ENCODE peak calls at places on chromosomes 1 and 21, in eight cellular contexts. X is neural progenitor cell, Z is hepatocyte, D is BE2C, J is HL-60, M is ovary, R is Peyer's patch, G is mesenchymal stem cell. L is an unnamed sample.

GRCh38 chr1:8908388-8909151 is 30.1 kb upstream of the ENO1 start:
- DNase-seq in D (no peak), X (peak; percentile 37), R (no peak), M (no peak), J (peak; percentile 45), Z (no peak), G (no peak), L (no peak)

GRCh38 chr1:202247837-202248795 is 54.5 kb downstream of the LGR6 start:
- DNase-seq in Z (no peak), D (no peak), R (peak; percentile 25), J (no peak), M (no peak), X (no peak), G (no peak), L (no peak)

GRCh38 chr1:217561446-217561845 is 69.4 kb downstream of the GPATCH2 start:
- DNase-seq in M (no peak), R (no peak), J (no peak), Z (no peak), D (no peak), G (no peak), X (no peak), L (no peak)

GRCh38 chr21:43659136-43660000 is at the start of the genes HSF2BP and RRP1B:
- DNase-seq in D (peak; percentile 89), X (peak; percentile 95), M (peak; percentile 86), R (peak; percentile 90), J (peak; percentile 71), Z (peak; percentile 94), G (peak; percentile 84), L (peak; percentile 93)

GRCh38 chr21:16194851-16195251 is 465.1 kb downstream of the USP25 start:
- DNase-seq in J (no peak), G (peak; percentile 22), M (no peak), X (peak; percentile 3), Z (no peak), R (no peak), D (no peak), L (peak; percentile 53)

GRCh38 chr21:23960769-23961168 is 1646.5 kb downstream of the MRPL39 start:
- DNase-seq in J (no peak), D (no peak), R (no peak), G (no peak), X (no peak), Z (no peak), M (no peak), L (no peak)

GRCh38 chr1:107821340-107821739 is 143.6 kb downstream of the VAV3 start:
- DNase-seq in G (no peak), D (no peak), Z (no peak), J (no peak), M (no peak), R (no peak), X (no peak), L (no peak)

GRCh38 chr1:87588445-87588844 is 259.8 kb downstream of the LMO4 start:
- DNase-seq in D (no peak), X (no peak), J (no peak), R (no peak), Z (no peak), M (no peak), G (peak; percentile 35), L (no peak)

GRCh38 chr1:26771643-26772321 is 16.0 kb upstream of the PIGV start:
- DNase-seq in Z (peak; percentile 81), D (peak; percentile 15), J (no peak), X (no peak), M (peak; percentile 61), G (peak; percentile 98), R (no peak), L (peak; percentile 86)

GRCh38 chr1:115668579-115668978 is 26.8 kb downstream of the VANGL1 start:
- DNase-seq in X (no peak), Z (no peak), J (peak; percentile 40), M (no peak), R (no peak), D (no peak), G (peak; percentile 42), L (peak; percentile 11)

GRCh38 chr21:45578811-45579381 is 36.7 kb upstream of the SLC19A1 start:
- DNase-seq in D (no peak), J (no peak), G (no peak), M (no peak), R (peak; percentile 42), X (no peak), Z (no peak), L (no peak)

GRCh38 chr1:52613611-52614373 is 11.6 kb downstream of the GPX7 start:
- DNase-seq in D (no peak), X (no peak), R (no peak), G (no peak), J (no peak), M (no peak), Z (no peak), L (peak; percentile 22)

GRCh38 chr1:64171797-64172281 is 31.6 kb upstream of the UBE2U start:
- DNase-seq in D (no peak), J (peak; percentile 87), X (no peak), G (peak; percentile 69), M (no peak), R (no peak), Z (peak; percentile 45), L (peak; percentile 62)

GRCh38 chr1:237701534-237701933 is 189.2 kb downstream of the ZP4 start:
- DNase-seq in M (no peak), G (no peak), X (no peak), R (no peak), Z (no peak), J (no peak), D (no peak), L (no peak)

GRCh38 chr1:33470495-33471012 is 1.9 kb upstream of the ZSCAN20 start:
- DNase-seq in J (peak; percentile 68), X (peak; percentile 91), G (peak; percentile 92), R (peak; percentile 90), M (peak; percentile 79), D (peak; percentile 65), Z (peak; percentile 90), L (peak; percentile 96)

GRCh38 chr1:167707942-167708341 is 13.8 kb upstream of the MPZL1 start:
- DNase-seq in G (no peak), J (no peak), D (no peak), R (no peak), Z (no peak), X (no peak), M (no peak), L (no peak)

GRCh38 chr1:195568389-195568788 is 1039.9 kb downstream of the KCNT2 start:
- DNase-seq in X (no peak), G (peak; percentile 3), Z (no peak), R (no peak), J (no peak), M (no peak), D (no peak), L (peak; percentile 3)

GRCh38 chr1:232472485-232473041 is 157.4 kb downstream of the SIPA1L2 start:
- DNase-seq in R (no peak), X (no peak), G (peak; percentile 75), J (no peak), M (no peak), Z (no peak), D (no peak), L (peak; percentile 78)

GRCh38 chr1:53089478-53090226 is 27.6 kb downstream of the PODN start:
- DNase-seq in R (peak; percentile 85), D (no peak), Z (peak; percentile 82), G (peak; percentile 39), M (no peak), J (no peak), X (no peak), L (peak; percentile 52)

GRCh38 chr1:7405844-7406500 is 365.1 kb upstream of the VAMP3 start:
- DNase-seq in D (no peak), G (no peak), X (no peak), J (no peak), R (peak; percentile 23), M (no peak), Z (no peak), L (no peak)

DNA sequence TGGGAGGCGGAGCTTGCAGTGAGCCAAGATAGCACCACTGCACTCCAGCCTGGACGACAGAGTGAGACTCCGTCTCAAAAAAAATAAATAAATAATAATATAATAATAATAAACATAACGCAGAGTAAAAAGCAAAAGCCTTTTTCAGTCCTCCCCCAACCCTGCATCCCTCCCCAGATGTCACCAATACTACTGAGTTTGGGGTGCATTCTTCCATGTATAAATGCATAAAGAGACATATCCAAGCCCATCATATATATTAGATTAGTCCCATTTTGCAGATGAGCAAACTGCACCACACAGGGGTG is 930 bp upstream of the ADAMTSL4 start:
- DNase-seq in R (no peak), G (no peak), X (no peak), M (no peak), J (no peak), Z (no peak), D (no peak), L (no peak)
- H3K4me3 ChIP-seq in R (peak overlapping the region; percentile 69), G (peak overlapping the region; percentile 79), X (peak overlapping the region; percentile 65), M (peak overlapping the region; percentile 59), J (peak overlapping the region; percentile 50), Z (peak overlapping the region; percentile 82), D (peak overlapping the region; percentile 61), L (peak overlapping the region; percentile 83)

DNA sequence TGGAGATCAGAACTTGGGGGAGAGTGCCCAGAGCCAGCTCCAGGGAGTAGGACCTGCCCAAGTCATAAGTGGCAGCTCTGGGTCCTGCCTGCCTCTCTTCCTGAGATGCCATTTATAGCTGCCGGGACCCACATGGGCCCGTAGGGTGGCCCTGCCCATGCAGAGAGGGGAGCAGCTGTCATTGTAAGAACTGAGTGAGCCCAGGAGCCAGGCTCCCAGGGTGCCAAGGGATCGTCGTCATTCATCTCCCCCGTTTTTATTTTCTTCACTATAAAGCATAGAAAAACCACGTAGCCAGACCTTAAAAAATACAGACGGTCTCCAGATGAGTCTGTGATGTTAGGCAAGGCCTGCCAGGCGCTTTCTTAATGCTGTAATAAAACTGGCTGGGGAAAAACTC is 90.6 kb downstream of the IGSF21 start:
- DNase-seq in D (no peak), X (no peak), G (no peak), R (no peak), J (no peak), Z (peak; percentile 43), M (no peak), L (no peak)
- H3K27me3 ChIP-seq in D (no peaks in the 10 kb centered on the region), X (no peaks in the 10 kb centered on the region), G (peaks cover 87% of the 10 kb centered on the region), R (no peaks in the 10 kb centered on the region), J (peaks cover 9% of the 10 kb centered on the region), Z (peaks cover 61% of the 10 kb centered on the region), M (no peaks in the 10 kb centered on the region), L (peaks cover 75% of the 10 kb centered on the region)

DNA sequence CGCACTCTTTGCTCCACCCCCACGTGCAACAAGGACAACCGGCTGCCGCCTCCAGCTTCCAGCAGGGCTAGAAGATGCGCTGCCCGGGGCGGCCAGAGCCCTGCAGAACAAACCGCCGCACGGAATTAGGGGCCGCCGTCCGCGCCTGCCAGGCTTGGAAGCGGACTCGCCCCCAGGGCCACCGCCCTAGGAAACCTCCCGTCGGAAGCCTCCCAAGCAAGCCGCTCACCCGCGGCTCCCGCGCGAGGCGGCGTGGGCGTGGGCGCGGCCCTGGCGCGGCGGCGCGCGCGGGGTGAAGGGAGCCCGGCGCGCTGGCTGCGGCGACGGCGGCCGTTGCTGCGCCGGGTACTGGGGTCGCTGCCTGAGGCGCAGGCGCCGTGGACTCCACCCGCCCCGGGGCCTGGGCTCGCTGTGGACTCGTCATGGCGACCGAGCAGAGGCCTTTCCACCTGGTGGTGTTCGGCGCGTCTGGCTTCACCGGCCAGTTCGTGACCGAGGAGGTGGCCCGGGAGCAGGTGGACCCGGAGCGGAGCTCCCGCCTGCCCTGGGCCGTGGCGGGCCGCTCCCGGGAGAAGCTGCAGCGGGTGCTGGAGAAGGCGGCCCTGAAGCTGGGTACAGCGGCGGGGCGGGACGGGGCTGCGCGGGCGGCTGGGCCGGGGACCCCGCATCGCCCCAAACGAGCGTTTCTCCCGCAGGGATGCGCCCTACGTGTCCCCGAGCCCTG is at the start of gene SCCPDH:
- DNase-seq in G (peak; percentile 78), Z (peak; percentile 91), J (peak; percentile 78), R (peak; percentile 80), D (peak; percentile 86), X (peak; percentile 84), M (peak; percentile 78), L (peak; percentile 91)
- H3K4me3 ChIP-seq in G (peak within 1 kb of the TSS; percentile 84), Z (peak within 1 kb of the TSS; percentile 95), J (peak within 1 kb of the TSS; percentile 50), R (peak within 1 kb of the TSS; percentile 82), D (peak within 1 kb of the TSS; percentile 87), X (peak within 1 kb of the TSS; percentile 97), M (peak within 1 kb of the TSS; percentile 89), L (peak within 1 kb of the TSS; percentile 88)

GRCh38 chr1:20530901-20531300 is 21.5 kb upstream of the FAM43B start:
- DNase-seq in X (no peak), M (no peak), R (no peak), J (no peak), Z (no peak), G (no peak), D (no peak), L (peak; percentile 51)
- H3K27me3 ChIP-seq in X (peaks cover 92% of the 10 kb centered on the region), M (no peaks in the 10 kb centered on the region), R (no peaks in the 10 kb centered on the region), J (peaks cover 6% of the 10 kb centered on the region), Z (peaks cover 40% of the 10 kb centered on the region), G (peaks cover 74% of the 10 kb centered on the region), D (no peaks in the 10 kb centered on the region), L (peaks cover 79% of the 10 kb centered on the region)

L was measured in adipocyte.